ENCODE peak calls at places on chromosomes 13 and 19, in four cellular contexts. S is non-pigmented ciliary epithelial cell, T is NCI-H1092, K is naive B cell. L is an unnamed sample.

GRCh38 chr19:51887522-51888498 is at the start of gene ZNF577:
- DNase-seq in S (peak), T (no peak), K (peak), L (no peak)

GRCh38 chr19:56603829-56604228 is 8.7 kb downstream of the ZNF71 start:
- DNase-seq in S (no peak), T (no peak), K (no peak), L (no peak)

GRCh38 chr19:4539697-4540581 is at the start of gene LRG1:
- DNase-seq in S (no peak), T (no peak), K (no peak), L (peak)

GRCh38 chr13:33017410-33017929 is 1.2 kb downstream of the KL start:
- DNase-seq in S (no peak), T (no peak), K (no peak), L (no peak)

GRCh38 chr19:8526345-8527062 is 12.5 kb upstream of the ZNF414 start:
- DNase-seq in S (peak), T (peak), K (no peak), L (peak)

GRCh38 chr19:13102416-13102665 is 317 bp downstream of the LYL1 start:
- DNase-seq in S (no peak), T (no peak), K (no peak), L (no peak)

GRCh38 chr13:71864981-71865857 is 1.8 kb downstream of the DACH1 start:
- DNase-seq in S (no peak), T (peak), K (no peak), L (no peak)

GRCh38 chr13:69947577-69947976 is 160.0 kb upstream of the ATXN8OS start:
- DNase-seq in S (no peak), T (no peak), K (no peak), L (no peak)

GRCh38 chr13:102020611-102021216 is 381.1 kb downstream of the FGF14 start:
- DNase-seq in S (peak), T (no peak), K (no peak), L (no peak)

GRCh38 chr19:10896851-10897526 is 25.6 kb downstream of the CARM1 start:
- DNase-seq in S (no peak), T (peak), K (no peak), L (peak)

GRCh38 chr13:65638572-65639168 is 1591.5 kb downstream of the PCDH9 start:
- DNase-seq in S (no peak), T (peak), K (no peak), L (no peak)

GRCh38 chr13:38944219-38944618 is 46.4 kb downstream of the STOML3 start:
- DNase-seq in S (no peak), T (no peak), K (no peak), L (no peak)

GRCh38 chr19:14470031-14470876 is 4.9 kb downstream of the PTGER1 start:
- DNase-seq in S (no peak), T (no peak), K (no peak), L (no peak)